ENCODE peak calls at places on chromosomes 1 and 21, in eight cellular contexts. E is sigmoid colon, B is ovary, D is stomach, A is K562, V is H1, C is tibial nerve, Q is GM12878. U is an unnamed sample. For H3K36me3, the result is how much of the 10 kb centered on the place peaks cover.

GRCh38 chr1:53627031-53627430 is 111.9 kb downstream of the GLIS1 start:
- DNase-seq in E (no peak), B (no peak), D (no peak), A (no peak), V (no peak), C (no peak), Q (no peak), U (no peak)

GRCh38 chr1:169508432-169509338 is 22.9 kb upstream of the SLC19A2 start:
- DNase-seq in E (no peak), B (no peak), D (no peak), A (peak), V (no peak), C (no peak), Q (no peak), U (no peak)

GRCh38 chr1:62384276-62385005 is 52.4 kb upstream of the USP1 start:
- DNase-seq in E (no peak), B (no peak), D (peak), A (no peak), V (no peak), C (no peak), Q (no peak), U (no peak)

GRCh38 chr1:36178479-36179219 is 22.7 kb downstream of the MAP7D1 start:
- DNase-seq in E (no peak), B (no peak), D (peak), A (peak), V (peak), C (no peak), Q (no peak), U (peak)

GRCh38 chr1:191152776-191153175 is 675.1 kb upstream of the BRINP3 start:
- DNase-seq in E (no peak), B (no peak), D (no peak), A (no peak), V (no peak), C (no peak), Q (no peak), U (no peak)

GRCh38 chr1:21059021-21059420 is 117.7 kb downstream of the EIF4G3 start:
- DNase-seq in E (no peak), B (no peak), D (no peak), A (no peak), V (no peak), C (no peak), Q (no peak), U (no peak)

GRCh38 chr1:3060112-3060511 is 8.9 kb upstream of the PRDM16 start:
- DNase-seq in E (peak), B (no peak), D (peak), A (no peak), V (no peak), C (no peak), Q (no peak), U (no peak)

GRCh38 chr1:89822999-89823628 is 2.3 kb downstream of the LRRC8D start:
- DNase-seq in E (no peak), B (no peak), D (no peak), A (peak), V (no peak), C (no peak), Q (no peak), U (no peak)

GRCh38 chr21:39647476-39647875 is 34.7 kb downstream of the B3GALT5 start:
- DNase-seq in E (no peak), B (no peak), D (no peak), A (no peak), V (no peak), C (no peak), Q (no peak), U (no peak)

GRCh38 chr1:3695326-3696217 is 43.3 kb downstream of the TP73 start:
- DNase-seq in E (no peak), B (peak), D (peak), A (peak), V (no peak), C (no peak), Q (no peak), U (no peak)

DNA sequence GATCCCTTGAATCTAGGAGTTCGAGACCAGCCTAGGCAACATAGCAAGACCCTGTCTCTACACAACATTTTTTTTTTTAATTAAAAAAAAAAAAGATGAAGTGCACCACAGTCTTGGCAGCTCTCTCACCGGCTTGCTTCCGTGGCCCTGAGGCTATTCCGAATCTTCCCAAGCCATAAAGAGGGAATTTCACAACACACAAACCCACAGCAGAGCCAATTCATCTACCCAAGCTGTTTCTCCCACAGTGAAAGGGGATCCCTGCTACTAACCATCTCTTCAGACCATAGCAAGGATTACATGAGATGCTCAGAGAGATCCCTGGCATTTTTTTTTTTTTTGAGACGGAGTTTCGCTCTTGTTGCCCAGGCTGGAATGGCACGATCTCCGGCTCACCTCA is 8.3 kb upstream of the CHD5 start:
- DNase-seq in E (no peak), B (no peak), D (no peak), A (no peak), V (no peak), C (no peak), Q (no peak), U (no peak)
- H3K36me3 ChIP-seq in E (under half), B (under half), D (half or more), A (half or more), V (half or more), C (under half), Q (under half), U (half or more)

DNA sequence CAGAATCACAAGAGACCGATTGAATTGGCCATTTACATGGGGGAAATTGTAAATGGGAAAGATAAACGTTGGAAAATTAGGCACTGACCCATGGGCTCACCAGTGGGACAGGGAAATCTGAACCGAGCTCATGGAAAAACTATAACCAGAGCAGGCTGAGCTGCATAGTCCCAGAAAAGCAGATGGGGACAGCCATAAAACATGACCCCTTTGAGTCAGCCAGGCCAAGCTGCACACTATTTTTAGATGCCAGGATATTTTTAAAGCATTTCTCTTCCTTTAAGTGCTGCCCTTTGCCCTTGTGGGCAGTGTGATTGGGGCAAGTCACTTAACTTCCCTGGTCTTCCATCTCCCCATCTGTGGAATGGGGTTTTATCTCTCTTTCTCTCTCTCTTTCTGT is 184.1 kb downstream of the FOXD2 start:
- DNase-seq in E (no peak), B (no peak), D (peak), A (no peak), V (no peak), C (no peak), Q (no peak), U (no peak)
- TF ChIP-seq EP300 in E (no peak), B (no peak), D (no peak), A (no peak), V (no peak), C (no peak), Q (no peak), U (no peak)

DNA sequence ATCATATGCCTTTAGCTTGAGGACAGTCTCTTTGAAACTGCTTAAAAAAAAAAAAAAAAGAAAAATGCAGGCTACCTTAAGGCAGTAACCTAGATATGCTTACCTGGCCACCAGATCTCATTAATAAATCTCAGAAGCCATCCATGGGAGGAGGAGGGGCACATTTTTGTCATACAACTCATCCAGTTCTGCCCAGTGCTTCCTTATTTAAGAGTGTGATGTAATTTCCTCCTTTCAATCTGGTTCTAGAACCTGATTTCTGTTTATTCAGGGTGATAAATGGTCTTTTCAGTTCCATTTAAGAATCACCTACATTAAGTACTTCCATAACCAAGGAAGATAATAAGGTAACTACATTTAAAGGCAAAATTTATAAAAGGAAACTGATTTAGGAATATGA is 6.1 kb downstream of the ERRFI1 start:
- DNase-seq in E (no peak), B (no peak), D (no peak), A (no peak), V (no peak), C (no peak), Q (no peak), U (no peak)
- H3K36me3 ChIP-seq in E (under half), B (under half), D (under half), A (under half), V (under half), C (under half), Q (under half), U (under half)

GRCh38 chr1:12272770-12273169 is 42.9 kb downstream of the VPS13D start:
- DNase-seq in E (no peak), B (no peak), D (no peak), A (no peak), V (no peak), C (no peak), Q (no peak), U (no peak)
- TF ChIP-seq EP300 in E (no peak), B (no peak), D (no peak), A (no peak), V (no peak), C (no peak), Q (no peak), U (no peak)

GRCh38 chr1:224407546-224408293 is 26.9 kb downstream of the WDR26 start:
- DNase-seq in E (no peak), B (no peak), D (no peak), A (no peak), V (no peak), C (no peak), Q (no peak), U (no peak)
- H3K36me3 ChIP-seq in E (under half), B (under half), D (half or more), A (half or more), V (half or more), C (under half), Q (under half), U (under half)

DNA sequence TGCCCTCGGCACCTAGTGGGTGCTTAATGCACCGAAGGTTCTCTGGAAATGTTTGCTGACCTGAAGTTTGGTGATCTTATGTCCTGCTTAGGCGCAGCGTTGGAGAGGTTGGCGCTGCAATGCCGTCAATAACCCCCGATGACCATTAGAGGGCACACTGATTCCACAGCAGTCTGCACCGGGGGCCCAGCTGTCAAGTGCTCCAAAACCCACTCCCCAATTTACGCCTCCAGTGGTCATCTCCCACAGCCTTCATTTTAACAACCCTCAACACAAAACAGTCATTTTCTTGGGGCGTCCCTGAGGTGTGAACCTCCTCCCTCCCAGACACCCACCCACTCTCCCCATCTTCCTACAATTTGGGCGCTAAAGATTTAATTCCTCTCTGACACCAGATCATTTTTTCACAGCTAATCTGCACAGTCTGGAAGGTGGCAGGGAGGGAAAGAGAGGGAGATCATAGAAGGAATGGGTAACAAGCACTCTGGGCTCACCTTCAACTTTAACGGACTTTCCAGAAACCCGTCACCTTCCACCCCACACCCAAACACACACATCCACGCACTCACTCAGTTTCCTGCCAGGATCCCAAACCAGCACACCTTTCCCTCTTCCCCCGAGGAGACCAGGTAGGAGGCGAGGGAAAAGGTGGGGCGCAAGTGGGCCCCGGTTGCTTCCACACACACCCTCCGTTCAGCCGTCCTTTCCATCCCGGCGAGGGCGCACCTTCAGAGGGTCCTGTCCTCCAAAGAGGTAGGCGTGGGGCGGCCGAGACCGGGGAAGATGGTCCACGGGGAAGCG is 570 bp upstream of the NPR1 start:
- DNase-seq in E (no peak), B (peak), D (peak), A (peak), V (no peak), C (peak), Q (no peak), U (peak)
- TF ChIP-seq EP300 in E (no peak), B (no peak), D (no peak), A (no peak), V (no peak), C (no peak), Q (no peak), U (no peak)

U was measured in upper lobe of left lung.